ENCODE peak calls at places on chromosome 13, in ten cellular contexts. P is activated naive CD8-positive, alpha-beta T cell treated with anti-CD3 and anti-CD28 coated beads for 36 hours; H is stimulated activated CD4-positive, alpha-beta T cell treated with anti-CD3 and anti-CD28 coated beads, Interleukin-4, amount 100 ng/mL, for 1 hour; I is activated naive CD4-positive, alpha-beta T cell treated with anti-CD3 and anti-CD28 coated beads, Interleukin-2, amount 50 U/mL, for 16 hours; A is ELF-1; Q is coronary artery; K is WERI-Rb-1; Y is fibroblast of lung; G is GM06990; X is glutamatergic neuron. M is an unnamed sample.

GRCh38 chr13:73602295-73602694 is 531.9 kb downstream of the KLF12 start:
- DNase-seq in P (no peak), H (no peak), I (no peak), A (peak), Q (no peak), K (peak), Y (no peak), G (no peak), X (no peak), M (no peak)

GRCh38 chr13:75761373-75761772 is 125.2 kb downstream of the LMO7 start:
- DNase-seq in P (peak), H (no peak), I (peak), A (no peak), Q (no peak), K (no peak), Y (peak), G (no peak), X (no peak), M (no peak)

GRCh38 chr13:76937416-76937815 is 10.9 kb upstream of the ACOD1 start:
- DNase-seq in P (no peak), H (no peak), I (no peak), A (no peak), Q (no peak), K (no peak), Y (peak), G (no peak), X (no peak), M (no peak)

GRCh38 chr13:99354371-99354951 is 47.3 kb upstream of the GPR183 start:
- DNase-seq in P (no peak), H (no peak), I (no peak), A (peak), Q (no peak), K (no peak), Y (no peak), G (peak), X (no peak), M (no peak)

GRCh38 chr13:60318186-60318585 is 78.8 kb upstream of the TDRD3 start:
- DNase-seq in P (no peak), H (no peak), I (no peak), A (no peak), Q (no peak), K (no peak), Y (no peak), G (no peak), X (no peak), M (no peak)

GRCh38 chr13:77239312-77239711 is 87.6 kb downstream of the MYCBP2 start:
- DNase-seq in P (no peak), H (no peak), I (no peak), A (no peak), Q (no peak), K (no peak), Y (peak), G (no peak), X (no peak), M (no peak)

GRCh38 chr13:85557651-85558050 is 241.6 kb downstream of the SLITRK6 start:
- DNase-seq in P (no peak), H (no peak), I (no peak), A (no peak), Q (no peak), K (no peak), Y (peak), G (no peak), X (no peak), M (no peak)

GRCh38 chr13:90105881-90106496 is 1241.5 kb upstream of the MIR17HG start:
- DNase-seq in P (no peak), H (no peak), I (no peak), A (no peak), Q (no peak), K (no peak), Y (peak), G (no peak), X (no peak), M (no peak)

GRCh38 chr13:91369432-91369831 is 21.9 kb downstream of the MIR17HG start:
- DNase-seq in P (peak), H (peak), I (peak), A (no peak), Q (no peak), K (no peak), Y (peak), G (no peak), X (no peak), M (no peak)

GRCh38 chr13:99153219-99153618 is 47.4 kb upstream of the UBAC2 start:
- DNase-seq in P (no peak), H (no peak), I (no peak), A (no peak), Q (no peak), K (no peak), Y (no peak), G (no peak), X (no peak), M (no peak)

GRCh38 chr13:33316890-33317289 is 31.3 kb upstream of the STARD13 start:
- DNase-seq in P (no peak), H (no peak), I (no peak), A (peak), Q (no peak), K (no peak), Y (no peak), G (no peak), X (no peak), M (no peak)

GRCh38 chr13:43583331-43583730 is 203.4 kb downstream of the ENOX1 start:
- DNase-seq in P (no peak), H (no peak), I (no peak), A (no peak), Q (no peak), K (no peak), Y (no peak), G (no peak), X (no peak), M (no peak)

GRCh38 chr13:33865945-33866344 is 48.0 kb downstream of the RFC3 start:
- DNase-seq in P (no peak), H (no peak), I (no peak), A (no peak), Q (no peak), K (no peak), Y (no peak), G (peak), X (no peak), M (no peak)

GRCh38 chr13:112161441-112162301 is 94.7 kb downstream of the SOX1 start:
- DNase-seq in P (no peak), H (no peak), I (no peak), A (peak), Q (no peak), K (no peak), Y (no peak), G (no peak), X (no peak), M (no peak)

GRCh38 chr13:114109646-114110045 is 22.8 kb downstream of the RASA3 start:
- DNase-seq in P (peak), H (peak), I (peak), A (peak), Q (no peak), K (peak), Y (no peak), G (no peak), X (peak), M (no peak)

GRCh38 chr13:101390461-101390860 is 25.8 kb downstream of the NALCN start:
- DNase-seq in P (no peak), H (no peak), I (no peak), A (no peak), Q (no peak), K (no peak), Y (peak), G (no peak), X (no peak), M (no peak)

GRCh38 chr13:36815069-36815468 is 4.0 kb upstream of the RFXAP start:
- DNase-seq in P (no peak), H (no peak), I (no peak), A (no peak), Q (no peak), K (no peak), Y (peak), G (no peak), X (no peak), M (no peak)